ENCODE peak calls at places on chromosomes 11 and 22, in eight cellular contexts. K, I, J, M, G, O, S and N are unnamed samples.

GRCh38 chr11:15800121-15800800 is 556.1 kb downstream of the SOX6 start:
- DNase-seq in K (peak; percentile 33), I (no peak), J (peak; percentile 19), M (peak; percentile 46), G (peak; percentile 50), O (no peak), S (peak; percentile 84), N (no peak)

GRCh38 chr22:17198188-17199130 is 20.8 kb downstream of the ADA2 start:
- DNase-seq in K (no peak), I (no peak), J (peak; percentile 58), M (peak; percentile 28), G (no peak), O (no peak), S (no peak), N (peak; percentile 74)

GRCh38 chr11:36352919-36353318 is 56.8 kb downstream of the PRR5L start:
- DNase-seq in K (no peak), I (no peak), J (no peak), M (no peak), G (no peak), O (no peak), S (no peak), N (no peak)

GRCh38 chr11:46599340-46600067 is 5.7 kb upstream of the AMBRA1 start:
- DNase-seq in K (no peak), I (no peak), J (no peak), M (no peak), G (no peak), O (no peak), S (no peak), N (no peak)

GRCh38 chr22:40818747-40819662 is at the start of gene SLC25A17:
- DNase-seq in K (peak; percentile 91), I (peak; percentile 94), J (peak; percentile 95), M (peak; percentile 89), G (peak; percentile 93), O (peak; percentile 91), S (peak; percentile 77), N (peak; percentile 85)

GRCh38 chr22:46674367-46674781 is 54.2 kb downstream of the GRAMD4 start:
- DNase-seq in K (peak; percentile 32), I (peak; percentile 82), J (no peak), M (peak; percentile 64), G (peak; percentile 60), O (no peak), S (no peak), N (no peak)

GRCh38 chr11:109859325-109859724 is 233.9 kb upstream of the ZC3H12C start:
- DNase-seq in K (no peak), I (no peak), J (no peak), M (no peak), G (no peak), O (no peak), S (peak; percentile 60), N (no peak)

GRCh38 chr11:103610435-103610834 is 426.0 kb upstream of the DDI1 start:
- DNase-seq in K (no peak), I (no peak), J (no peak), M (no peak), G (no peak), O (no peak), S (peak; percentile 36), N (no peak)

GRCh38 chr11:10701982-10702381 is 8.4 kb upstream of the IRAG1 start:
- DNase-seq in K (no peak), I (no peak), J (no peak), M (no peak), G (no peak), O (no peak), S (no peak), N (no peak)

GRCh38 chr11:1572200-1573076 is at the start of gene DUSP8:
- DNase-seq in K (peak; percentile 97), I (peak; percentile 98), J (peak; percentile 97), M (peak; percentile 93), G (peak; percentile 94), O (peak; percentile 71), S (peak; percentile 82), N (peak; percentile 94)

GRCh38 chr11:85772700-85773099 is 38.2 kb downstream of the SYTL2 start:
- DNase-seq in K (no peak), I (no peak), J (no peak), M (no peak), G (no peak), O (no peak), S (peak; percentile 76), N (no peak)

GRCh38 chr22:20312396-20313191 is 7.3 kb downstream of the DGCR6L start:
- DNase-seq in K (no peak), I (no peak), J (no peak), M (no peak), G (peak; percentile 9), O (no peak), S (no peak), N (peak; percentile 53)

GRCh38 chr11:75849917-75850316 is 34.9 kb downstream of the UVRAG start:
- DNase-seq in K (no peak), I (no peak), J (no peak), M (no peak), G (no peak), O (no peak), S (no peak), N (no peak)

GRCh38 chr11:95137299-95137698 is 47.7 kb downstream of the ENDOD1 start:
- DNase-seq in K (no peak), I (no peak), J (no peak), M (no peak), G (no peak), O (no peak), S (no peak), N (no peak)

DNA sequence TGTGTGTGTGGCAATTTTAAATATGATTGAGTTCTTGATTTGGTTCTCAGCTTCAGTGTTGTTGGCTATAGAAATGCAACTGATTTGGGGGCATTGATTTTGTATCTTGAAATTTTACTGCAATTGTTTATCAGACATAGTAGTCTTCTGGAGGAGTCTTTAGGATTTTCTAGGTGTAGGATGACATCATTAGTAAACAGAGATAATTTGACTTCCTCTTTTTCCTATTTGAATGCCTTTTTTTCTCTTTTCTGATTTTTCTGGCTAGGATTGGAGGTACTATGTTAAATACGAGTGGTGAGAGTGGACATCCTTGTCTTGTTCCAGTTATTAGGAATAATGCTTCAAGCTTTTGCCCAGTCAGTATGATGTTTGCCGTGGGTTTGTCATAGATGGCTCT is 124.9 kb downstream of the MSANTD4 start:
- DNase-seq in K (no peak), I (no peak), J (no peak), M (no peak), G (no peak), O (no peak), S (no peak), N (no peak)
- TF ChIP-seq CTCF in K (no peak), I (no peak), J (no peak), M (no peak), G (no peak), O (no peak), S (no peak), N (no peak)

GRCh38 chr11:67647471-67647870 is 3.1 kb downstream of the ACY3 start:
- DNase-seq in K (no peak), I (no peak), J (peak; percentile 5), M (no peak), G (no peak), O (no peak), S (no peak), N (no peak)

GRCh38 chr11:67644042-67644441 is 4.5 kb upstream of the TBX10 start:
- DNase-seq in K (no peak), I (peak; percentile 34), J (peak; percentile 22), M (no peak), G (no peak), O (no peak), S (no peak), N (no peak)

GRCh38 chr11:67644472-67645418 is 5.2 kb upstream of the TBX10 start:
- DNase-seq in K (peak; percentile 52), I (peak; percentile 49), J (peak; percentile 6), M (no peak), G (no peak), O (no peak), S (no peak), N (no peak)

GRCh38 chr11:67646535-67647336 is 3.8 kb downstream of the ACY3 start:
- DNase-seq in K (peak; percentile 77), I (peak; percentile 61), J (no peak), M (no peak), G (no peak), O (peak; percentile 84), S (no peak), N (no peak)

DNA sequence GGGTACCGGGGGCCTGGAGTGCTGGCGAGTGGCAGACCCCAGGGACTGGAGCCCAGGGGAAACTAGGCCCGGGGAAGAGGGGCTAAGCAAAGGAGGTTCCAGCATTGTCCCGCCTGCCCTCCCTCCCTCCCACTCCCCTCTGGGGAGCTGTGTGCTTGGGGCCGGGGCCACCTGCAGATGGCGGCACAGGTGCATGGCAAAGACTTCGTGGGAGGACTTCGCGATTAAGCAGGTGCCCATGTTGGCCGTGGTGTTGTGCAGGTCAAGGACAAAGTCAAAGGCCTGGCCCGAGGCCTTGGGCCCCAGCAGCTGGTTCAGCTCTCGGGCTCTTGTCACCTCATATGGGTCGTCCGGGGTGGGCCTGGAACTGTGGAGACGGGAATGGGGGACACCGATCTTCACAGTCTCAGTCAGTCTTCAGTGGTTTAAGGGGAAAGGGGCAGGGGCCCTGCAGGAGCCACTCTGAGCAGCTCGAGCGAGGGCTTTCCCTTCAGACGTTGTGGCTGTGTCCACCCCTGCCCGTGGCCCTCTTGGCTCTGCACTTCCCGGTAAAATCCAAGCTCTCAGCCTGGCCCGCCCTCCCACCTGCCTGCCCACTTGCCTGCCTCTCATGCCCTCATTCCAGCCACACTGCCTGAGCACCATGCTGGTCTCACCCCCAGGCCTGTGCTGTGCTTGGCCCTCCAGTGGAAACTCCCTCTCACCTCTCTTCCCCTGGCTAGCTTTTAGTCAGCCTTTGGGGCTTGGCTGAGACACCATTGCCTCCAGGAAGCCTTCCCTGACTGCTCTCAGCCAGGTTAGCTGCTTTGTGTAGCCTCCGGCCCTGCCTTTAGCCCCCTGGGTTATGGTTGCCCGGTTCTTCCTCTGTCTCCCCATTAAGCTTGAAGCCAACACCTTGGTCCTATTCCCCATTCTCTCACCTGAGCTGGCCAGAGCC is 4.7 kb downstream of the ACY3 start:
- DNase-seq in K (peak; percentile 84), I (peak; percentile 32), J (no peak), M (no peak), G (no peak), O (no peak), S (no peak), N (no peak)
- TF ChIP-seq CTCF in K (peak; percentile 55), I (no peak), J (no peak), M (no peak), G (no peak), O (no peak), S (no peak), N (no peak)

GRCh38 chr22:48318173-48318572 is 1509.5 kb downstream of the BRD1 start:
- DNase-seq in K (no peak), I (no peak), J (no peak), M (no peak), G (no peak), O (no peak), S (no peak), N (no peak)
- TF ChIP-seq CTCF in K (no peak), I (no peak), J (no peak), M (no peak), G (no peak), O (no peak), S (no peak), N (no peak)

GRCh38 chr11:60169264-60169915 is 13.5 kb downstream of the MS4A6A start:
- DNase-seq in K (peak; percentile 73), I (no peak), J (no peak), M (no peak), G (peak; percentile 54), O (peak; percentile 9), S (no peak), N (no peak)
- TF ChIP-seq CTCF in K (no peak), I (no peak), J (peak; percentile 29), M (peak; percentile 28), G (no peak), O (peak; percentile 56), S (no peak), N (peak; percentile 49)